ENCODE peak calls at places on chromosomes 5 and 9, in six cellular contexts. K is fibroblast of mammary gland, F is NCI-H187, U is heart left ventricle, W is kidney tubule cell, C is T-helper 9 cell. D is an unnamed sample.

GRCh38 chr9:89593776-89594427 is 10.9 kb upstream of the GADD45G start:
- DNase-seq in K (peak), U (no peak), C (peak), F (no peak), W (peak), D (peak)

GRCh38 chr9:109780453-109781033 is 545 bp downstream of the PALM2AKAP2 start:
- DNase-seq in W (peak), K (peak), C (no peak), F (no peak), U (no peak), D (no peak)

GRCh38 chr9:121120386-121120785 is 45.6 kb downstream of the CNTRL start:
- DNase-seq in K (no peak), F (no peak), C (no peak), W (no peak), U (no peak), D (no peak)

GRCh38 chr9:136423432-136424146 is 13.1 kb downstream of the PMPCA start:
- DNase-seq in C (no peak), W (no peak), U (no peak), F (no peak), K (no peak), D (no peak)

GRCh38 chr5:8749556-8749955 is 796.3 kb downstream of the SEMA5A start:
- DNase-seq in U (no peak), F (no peak), C (no peak), K (no peak), W (no peak), D (no peak)

GRCh38 chr9:69397384-69398214 is 72.6 kb downstream of the ENTREP1 start:
- DNase-seq in K (peak), W (no peak), C (no peak), U (no peak), F (no peak), D (no peak)

GRCh38 chr5:151820903-151821302 is 49.1 kb downstream of the G3BP1 start:
- DNase-seq in K (no peak), U (no peak), F (no peak), C (no peak), W (no peak), D (no peak)

GRCh38 chr9:116377179-116377790 is 223.7 kb downstream of the PAPPA start:
- DNase-seq in F (no peak), K (peak), U (no peak), C (no peak), W (peak), D (no peak)

GRCh38 chr5:147892696-147893296 is 13.5 kb downstream of the C5orf46 start:
- DNase-seq in K (no peak), C (no peak), F (no peak), W (no peak), U (no peak), D (no peak)

D was measured in effector memory CD8-positive, alpha-beta T cell.